ENCODE peak calls at places on chromosomes 3 and 15, in five cellular contexts. One of them, this sample, is unnamed.

GRCh38 chr3:130849111-130849552 is 44.8 kb upstream of the ATP2C1 start:
- DNase-seq in GM23338: no peak
- DNase-seq in PC-9: peak; percentile 73
- DNase-seq in GM12878: no peak
- DNase-seq in astrocyte: no peak
- DNase-seq in this sample: no peak

GRCh38 chr15:43799945-43800285 is at the start of gene SERINC4:
- DNase-seq in PC-9: no peak
- DNase-seq in astrocyte: no peak
- DNase-seq in GM23338: no peak
- DNase-seq in GM12878: no peak
- DNase-seq in this sample: no peak

GRCh38 chr15:88776646-88777045 is 26.6 kb upstream of the ACAN start:
- DNase-seq in GM12878: no peak
- DNase-seq in GM23338: no peak
- DNase-seq in astrocyte: no peak
- DNase-seq in PC-9: no peak
- DNase-seq in this sample: no peak

GRCh38 chr3:87390318-87390717 is 113.9 kb upstream of the POU1F1 start:
- DNase-seq in PC-9: no peak
- DNase-seq in astrocyte: no peak
- DNase-seq in GM12878: no peak
- DNase-seq in GM23338: no peak
- DNase-seq in this sample: no peak

GRCh38 chr3:38397320-38397719 is 50.7 kb downstream of the XYLB start:
- DNase-seq in astrocyte: peak; percentile 13
- DNase-seq in GM12878: no peak
- DNase-seq in PC-9: peak; percentile 9
- DNase-seq in GM23338: peak; percentile 75
- DNase-seq in this sample: peak; percentile 27

GRCh38 chr3:186931487-186932280 is 1.4 kb downstream of the ST6GAL1 start:
- DNase-seq in astrocyte: peak; percentile 41
- DNase-seq in PC-9: peak; percentile 62
- DNase-seq in GM23338: peak; percentile 67
- DNase-seq in GM12878: no peak
- DNase-seq in this sample: peak; percentile 52

GRCh38 chr3:38606561-38606960 is 42.9 kb downstream of the SCN5A start:
- DNase-seq in PC-9: no peak
- DNase-seq in GM12878: no peak
- DNase-seq in GM23338: no peak
- DNase-seq in astrocyte: no peak
- DNase-seq in this sample: no peak

GRCh38 chr3:141421639-141422319 is 53.5 kb downstream of the ZBTB38 start:
- DNase-seq in PC-9: no peak
- DNase-seq in GM23338: no peak
- DNase-seq in astrocyte: peak; percentile 88
- DNase-seq in GM12878: no peak
- DNase-seq in this sample: peak; percentile 62

GRCh38 chr3:55486101-55486856 is 827 bp downstream of the WNT5A start:
- DNase-seq in PC-9: peak; percentile 76
- DNase-seq in GM12878: no peak
- DNase-seq in astrocyte: peak; percentile 76
- DNase-seq in GM23338: peak; percentile 75
- DNase-seq in this sample: peak; percentile 85

GRCh38 chr3:20552605-20553275 is 366.7 kb upstream of the SGO1 start:
- DNase-seq in GM23338: no peak
- DNase-seq in astrocyte: no peak
- DNase-seq in GM12878: no peak
- DNase-seq in PC-9: no peak
- DNase-seq in this sample: no peak

GRCh38 chr15:37081985-37082384 is 18.4 kb downstream of the MEIS2 start:
- DNase-seq in GM12878: no peak
- DNase-seq in astrocyte: peak; percentile 79
- DNase-seq in GM23338: peak; percentile 65
- DNase-seq in PC-9: no peak
- DNase-seq in this sample: no peak

GRCh38 chr3:158709666-158710083 is 22.6 kb downstream of the RARRES1 start:
- DNase-seq in GM23338: no peak
- DNase-seq in astrocyte: peak; percentile 100
- DNase-seq in PC-9: no peak
- DNase-seq in GM12878: no peak
- DNase-seq in this sample: peak; percentile 100

GRCh38 chr3:49132437-49133225 is at the start of gene LAMB2:
- DNase-seq in PC-9: peak; percentile 89
- DNase-seq in GM12878: no peak
- DNase-seq in GM23338: peak; percentile 93
- DNase-seq in astrocyte: peak; percentile 82
- DNase-seq in this sample: peak; percentile 77

GRCh38 chr15:97235285-97235985 is 725.1 kb upstream of the ARRDC4 start:
- DNase-seq in GM12878: no peak
- DNase-seq in PC-9: peak; percentile 24
- DNase-seq in astrocyte: peak; percentile 9
- DNase-seq in GM23338: peak; percentile 74
- DNase-seq in this sample: peak; percentile 30

DNA sequence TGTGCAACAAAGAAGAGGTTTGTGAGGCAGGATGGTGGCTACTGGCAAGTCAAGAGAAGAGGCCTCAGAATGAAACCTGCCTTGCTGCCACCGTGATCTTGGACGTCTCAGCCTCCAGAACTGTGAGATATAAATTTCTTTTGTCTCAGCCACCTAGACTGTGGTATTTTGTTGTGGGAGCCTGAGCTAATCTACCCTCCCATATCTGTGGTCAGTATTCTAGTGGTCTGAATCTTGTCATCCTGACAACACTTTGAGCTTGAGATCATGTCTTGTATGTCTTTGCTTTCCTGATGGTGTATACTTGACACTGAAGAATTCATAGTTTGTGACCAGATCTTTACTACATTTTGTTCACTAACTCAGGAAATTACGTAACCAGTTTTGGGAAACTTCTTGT is 240.6 kb upstream of the GOLIM4 start:
- DNase-seq in GM23338: no peak
- DNase-seq in PC-9: no peak
- DNase-seq in GM12878: no peak
- DNase-seq in astrocyte: peak; percentile 41
- DNase-seq in this sample: peak; percentile 40
- TF ChIP-seq EZH2 in GM23338: no peak
- TF ChIP-seq EZH2 in PC-9: no peak
- TF ChIP-seq EZH2 in GM12878: no peak
- TF ChIP-seq EZH2 in astrocyte: no peak
- TF ChIP-seq EZH2 in this sample: no peak

GRCh38 chr3:9291991-9292390 is 42.5 kb upstream of the SRGAP3 start:
- DNase-seq in astrocyte: no peak
- DNase-seq in GM23338: peak; percentile 22
- DNase-seq in GM12878: no peak
- DNase-seq in PC-9: no peak
- DNase-seq in this sample: no peak
- H3K4me3 ChIP-seq in astrocyte: no peak overlapping the region
- H3K4me3 ChIP-seq in GM23338: no peak overlapping the region
- H3K4me3 ChIP-seq in GM12878: no peak overlapping the region
- H3K4me3 ChIP-seq in PC-9: no peak overlapping the region
- H3K4me3 ChIP-seq in this sample: no peak overlapping the region

DNA sequence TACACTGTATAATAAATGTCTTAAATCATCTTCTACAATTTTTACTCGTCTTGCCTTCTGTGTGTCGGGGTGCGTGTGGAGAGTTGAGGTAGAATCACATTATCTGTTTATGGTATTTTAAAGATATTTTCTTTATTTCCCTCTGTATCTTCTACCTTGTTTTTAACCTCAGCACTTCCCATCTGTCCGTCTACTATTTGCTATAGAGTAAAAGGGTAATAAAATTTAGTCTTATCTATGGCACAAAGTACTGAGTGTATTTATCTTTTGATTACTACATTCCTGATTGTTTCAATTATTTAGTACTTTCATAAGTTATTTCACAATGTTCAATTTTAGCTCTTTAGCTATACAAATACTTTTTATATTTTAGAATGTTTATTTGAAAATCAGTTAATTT is 62.2 kb downstream of the TRPC1 start:
- DNase-seq in GM23338: no peak
- DNase-seq in astrocyte: no peak
- DNase-seq in GM12878: no peak
- DNase-seq in PC-9: no peak
- DNase-seq in this sample: no peak
- TF ChIP-seq EZH2 in GM23338: no peak
- TF ChIP-seq EZH2 in astrocyte: no peak
- TF ChIP-seq EZH2 in GM12878: no peak
- TF ChIP-seq EZH2 in PC-9: no peak
- TF ChIP-seq EZH2 in this sample: no peak

DNA sequence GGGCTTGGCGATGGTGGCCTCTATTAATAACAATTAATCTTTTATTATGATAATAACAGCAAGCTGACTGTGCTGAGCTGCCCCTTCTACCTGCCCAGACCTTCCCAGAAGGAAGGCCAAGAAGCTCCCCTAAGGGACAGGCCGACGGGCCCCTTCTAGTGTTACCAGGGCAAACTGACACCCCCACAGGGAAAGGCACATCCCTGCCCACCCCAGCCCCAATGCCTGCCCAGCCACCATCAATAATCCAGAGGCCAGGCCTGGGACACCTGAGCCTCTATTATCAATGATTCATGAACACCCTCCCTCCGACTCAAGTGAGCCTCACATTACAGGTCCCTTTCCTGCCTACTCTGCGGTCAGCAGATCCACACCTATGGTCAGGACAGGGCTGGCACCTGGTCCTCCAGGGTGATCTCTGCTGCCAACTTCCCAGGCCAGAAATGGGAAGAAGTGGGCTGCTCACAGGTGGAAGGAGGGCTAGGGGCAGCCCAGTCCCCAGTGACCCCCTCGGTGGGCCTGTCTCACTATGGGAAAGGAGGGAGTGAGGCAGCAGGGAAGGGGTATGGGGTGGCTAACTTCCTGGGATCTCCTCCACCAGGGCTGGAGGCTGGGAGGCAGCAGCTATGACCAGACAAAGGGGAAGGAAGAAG is 1.8 kb downstream of the TWF2 start:
- DNase-seq in GM12878: no peak
- DNase-seq in GM23338: no peak
- DNase-seq in PC-9: peak; percentile 73
- DNase-seq in astrocyte: no peak
- DNase-seq in this sample: no peak
- H3K4me3 ChIP-seq in GM12878: peak overlapping the region; percentile 93
- H3K4me3 ChIP-seq in GM23338: peak overlapping the region; percentile 93
- H3K4me3 ChIP-seq in PC-9: peak overlapping the region; percentile 93
- H3K4me3 ChIP-seq in astrocyte: peak overlapping the region; percentile 40
- H3K4me3 ChIP-seq in this sample: peak overlapping the region; percentile 34

GRCh38 chr15:40252438-40253178 is 13.7 kb downstream of the PAK6 start:
- DNase-seq in PC-9: peak; percentile 48
- DNase-seq in GM12878: no peak
- DNase-seq in GM23338: peak; percentile 84
- DNase-seq in astrocyte: no peak
- DNase-seq in this sample: peak; percentile 19
- TF ChIP-seq EZH2 in PC-9: no peak
- TF ChIP-seq EZH2 in GM12878: peak; percentile 28
- TF ChIP-seq EZH2 in GM23338: peak; percentile 46
- TF ChIP-seq EZH2 in astrocyte: peak; percentile 95
- TF ChIP-seq EZH2 in this sample: peak; percentile 95